ENCODE peak calls at places on chromosome 9, in five cellular contexts. O is lung; U is CD8-positive, alpha-beta memory T cell; D is K562; Z is psoas muscle. K is an unnamed sample.

GRCh38 chr9:14994738-14995137 is 84.5 kb upstream of the FREM1 start:
- DNase-seq in O (no peak), U (no peak), D (no peak), Z (no peak), K (no peak)

GRCh38 chr9:91536211-91536691 is 112.6 kb upstream of the NFIL3 start:
- DNase-seq in O (no peak), U (no peak), D (no peak), Z (no peak), K (peak; percentile 63)

GRCh38 chr9:133982971-133983720 is 9.0 kb downstream of the VAV2 start:
- DNase-seq in O (no peak), U (no peak), D (no peak), Z (peak; percentile 44), K (no peak)

GRCh38 chr9:90961375-90961774 is 159.8 kb downstream of the SYK start:
- DNase-seq in O (peak; percentile 42), U (no peak), D (no peak), Z (peak; percentile 66), K (no peak)

GRCh38 chr9:32554107-32554506 is 1.7 kb upstream of the TOPORS start:
- DNase-seq in O (no peak), U (no peak), D (peak; percentile 75), Z (no peak), K (no peak)

GRCh38 chr9:114122152-114122615 is 23.1 kb upstream of the KIF12 start:
- DNase-seq in O (no peak), U (no peak), D (no peak), Z (no peak), K (no peak)

GRCh38 chr9:123617952-123618678 is 262.1 kb downstream of the CRB2 start:
- DNase-seq in O (no peak), U (no peak), D (no peak), Z (no peak), K (no peak)

GRCh38 chr9:1173211-1173610 is 123.1 kb downstream of the DMRT2 start:
- DNase-seq in O (no peak), U (no peak), D (no peak), Z (no peak), K (peak; percentile 61)

GRCh38 chr9:131094622-131095021 is 1.7 kb upstream of the AIF1L start:
- DNase-seq in O (no peak), U (no peak), D (no peak), Z (peak; percentile 73), K (peak; percentile 22)

GRCh38 chr9:40927260-40927631 is 201.2 kb downstream of the FOXD4L6 start:
- DNase-seq in O (no peak), U (no peak), D (no peak), Z (no peak), K (no peak)

GRCh38 chr9:91423785-91424402 is at the start of gene NFIL3:
- DNase-seq in O (peak; percentile 80), U (peak; percentile 54), D (peak; percentile 94), Z (peak; percentile 94), K (peak; percentile 76)

GRCh38 chr9:4144869-4145268 is 155.0 kb downstream of the GLIS3 start:
- DNase-seq in O (no peak), U (no peak), D (no peak), Z (no peak), K (no peak)

GRCh38 chr9:5971740-5972139 is 43.7 kb downstream of the RANBP6 start:
- DNase-seq in O (no peak), U (no peak), D (no peak), Z (no peak), K (no peak)

GRCh38 chr9:114039484-114039883 is 38.6 kb downstream of the AMBP start:
- DNase-seq in O (peak; percentile 21), U (no peak), D (no peak), Z (no peak), K (peak; percentile 11)

GRCh38 chr9:116555102-116555501 is 132.0 kb upstream of the TRIM32 start:
- DNase-seq in O (no peak), U (no peak), D (no peak), Z (peak; percentile 67), K (no peak)

GRCh38 chr9:2174911-2175310 is 159.8 kb downstream of the SMARCA2 start:
- DNase-seq in O (no peak), U (no peak), D (no peak), Z (no peak), K (no peak)

GRCh38 chr9:112647596-112647995 is 70.3 kb downstream of the INIP start:
- DNase-seq in O (no peak), U (no peak), D (no peak), Z (no peak), K (no peak)

GRCh38 chr9:33198163-33198562 is 31.0 kb upstream of the B4GALT1 start:
- DNase-seq in O (no peak), U (no peak), D (no peak), Z (peak; percentile 85), K (no peak)

GRCh38 chr9:119790022-119790421 is 420.8 kb upstream of the BRINP1 start:
- DNase-seq in O (no peak), U (no peak), D (no peak), Z (no peak), K (no peak)

GRCh38 chr9:75811692-75812091 is 78.8 kb upstream of the PCSK5 start:
- DNase-seq in O (no peak), U (no peak), D (no peak), Z (no peak), K (no peak)

GRCh38 chr9:104025945-104026344 is 68.2 kb upstream of the SMC2 start:
- DNase-seq in O (no peak), U (no peak), D (no peak), Z (no peak), K (no peak)

GRCh38 chr9:89658931-89659330 is 54.1 kb downstream of the GADD45G start:
- DNase-seq in O (no peak), U (no peak), D (no peak), Z (no peak), K (peak; percentile 83)

GRCh38 chr9:114031948-114032688 is 46.0 kb downstream of the AMBP start:
- DNase-seq in O (no peak), U (no peak), D (no peak), Z (no peak), K (peak; percentile 13)

GRCh38 chr9:84478996-84479395 is 138.4 kb upstream of the SLC28A3 start:
- DNase-seq in O (no peak), U (no peak), D (no peak), Z (no peak), K (no peak)

GRCh38 chr9:129489838-129490582 is 130.9 kb downstream of the C9orf50 start:
- DNase-seq in O (no peak), U (peak; percentile 33), D (peak; percentile 35), Z (no peak), K (no peak)

GRCh38 chr9:91177661-91178280 is 183.9 kb downstream of the AUH start:
- DNase-seq in O (peak; percentile 22), U (no peak), D (no peak), Z (no peak), K (no peak)

GRCh38 chr9:86445636-86446035 is 91.4 kb upstream of the TUT7 start:
- DNase-seq in O (no peak), U (no peak), D (no peak), Z (no peak), K (no peak)

GRCh38 chr9:6703898-6704639 is 53.7 kb upstream of the KDM4C start:
- DNase-seq in O (peak; percentile 89), U (peak; percentile 77), D (no peak), Z (peak; percentile 93), K (peak; percentile 92)

GRCh38 chr9:73133921-73134407 is 17.7 kb upstream of the ANXA1 start:
- DNase-seq in O (no peak), U (no peak), D (no peak), Z (no peak), K (no peak)
- H3K27ac ChIP-seq in O (no peak overlapping the region), U (no peak overlapping the region), D (peak overlapping the region; percentile 29), Z (no peak overlapping the region), K (no peak overlapping the region)

GRCh38 chr9:11749396-11749795 is 943.8 kb upstream of the TYRP1 start:
- DNase-seq in O (no peak), U (no peak), D (no peak), Z (no peak), K (no peak)
- H3K9me3 ChIP-seq in O (no peaks in the 10 kb centered on the region), U (peaks cover 4% of the 10 kb centered on the region), D (no peaks in the 10 kb centered on the region), Z (no peaks in the 10 kb centered on the region), K (no peaks in the 10 kb centered on the region)

GRCh38 chr9:79209012-79209411 is 362.8 kb upstream of the TLE4 start:
- DNase-seq in O (no peak), U (no peak), D (no peak), Z (no peak), K (no peak)
- H3K4me3 ChIP-seq in O (no peak overlapping the region), U (no peak overlapping the region), D (no peak overlapping the region), Z (no peak overlapping the region), K (no peak overlapping the region)

DNA sequence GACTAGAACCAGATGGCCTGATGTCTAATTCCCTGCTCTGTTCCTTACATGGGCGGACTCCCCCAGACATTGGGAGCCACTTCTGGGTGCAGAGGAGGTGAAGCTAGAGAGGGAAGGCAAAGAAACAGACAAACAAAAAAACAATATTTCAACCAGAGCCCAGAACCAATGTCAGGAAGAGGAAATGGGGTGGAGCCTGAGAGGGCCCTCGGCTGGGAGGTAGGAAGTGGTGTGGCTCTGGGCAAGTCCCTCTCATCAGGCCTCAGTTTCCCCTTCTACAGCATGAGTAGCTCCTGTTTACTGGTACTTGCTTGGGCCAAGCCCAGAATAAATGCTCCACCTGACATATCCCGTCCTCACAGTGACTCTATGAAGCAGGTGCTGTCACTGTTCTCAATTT is 11.1 kb downstream of the SH2D3C start:
- DNase-seq in O (no peak), U (no peak), D (no peak), Z (no peak), K (no peak)
- H3K27ac ChIP-seq in O (peak overlapping the region; percentile 78), U (no peak overlapping the region), D (no peak overlapping the region), Z (peak overlapping the region; percentile 61), K (peak overlapping the region; percentile 30)

GRCh38 chr9:97849980-97850379 is 3.0 kb upstream of the FOXE1 start:
- DNase-seq in O (no peak), U (no peak), D (no peak), Z (no peak), K (no peak)
- H3K9me3 ChIP-seq in O (no peaks in the 10 kb centered on the region), U (no peaks in the 10 kb centered on the region), D (no peaks in the 10 kb centered on the region), Z (no peaks in the 10 kb centered on the region), K (no peaks in the 10 kb centered on the region)

GRCh38 chr9:37386988-37387387 is 35.5 kb upstream of the GRHPR start:
- DNase-seq in O (no peak), U (no peak), D (no peak), Z (no peak), K (no peak)
- H3K4me3 ChIP-seq in O (no peak overlapping the region), U (no peak overlapping the region), D (no peak overlapping the region), Z (no peak overlapping the region), K (no peak overlapping the region)

GRCh38 chr9:121498150-121498486 is 1.5 kb downstream of the GGTA1 start:
- DNase-seq in O (peak; percentile 76), U (no peak), D (peak; percentile 74), Z (no peak), K (peak; percentile 79)

GRCh38 chr9:121500165-121500478 is 478 bp upstream of the GGTA1 start:
- DNase-seq in O (no peak), U (no peak), D (no peak), Z (no peak), K (no peak)

GRCh38 chr9:121498487-121499176 is 1.0 kb downstream of the GGTA1 start:
- DNase-seq in O (no peak), U (no peak), D (no peak), Z (peak; percentile 63), K (peak; percentile 32)

GRCh38 chr9:121499427-121500164 is at the start of gene GGTA1:
- DNase-seq in O (peak; percentile 58), U (no peak), D (peak; percentile 38), Z (peak; percentile 78), K (peak; percentile 45)

GRCh38 chr9:121499177-121499426 is 542 bp downstream of the GGTA1 start:
- DNase-seq in O (no peak), U (no peak), D (no peak), Z (no peak), K (no peak)
- H3K27ac ChIP-seq in O (peak overlapping the region; percentile 62), U (no peak overlapping the region), D (no peak overlapping the region), Z (peak overlapping the region; percentile 52), K (peak overlapping the region; percentile 8)